ENCODE peak calls at places on chromosomes 6 and 20, in six cellular contexts. Q is CD4-positive, alpha-beta T cell; G is colonic mucosa; S is tibial artery; D is left lung; N is left ventricle myocardium inferior. E is an unnamed sample.

GRCh38 chr20:57736738-57737347 is 27.0 kb upstream of the PMEPA1 start:
- DNase-seq in Q (no peak), G (no peak), S (no peak), D (no peak), N (no peak), E (no peak)

GRCh38 chr20:63488331-63489251 is 10.3 kb downstream of the EEF1A2 start:
- DNase-seq in Q (no peak), G (no peak), S (no peak), D (peak), N (no peak), E (no peak)

GRCh38 chr20:2289475-2289874 is 6.3 kb upstream of the TGM3 start:
- DNase-seq in Q (no peak), G (no peak), S (no peak), D (no peak), N (no peak), E (no peak)

GRCh38 chr20:30499123-30499522 is 758.3 kb upstream of the DEFB115 start:
- DNase-seq in Q (no peak), G (no peak), S (no peak), D (no peak), N (no peak), E (no peak)

GRCh38 chr20:9514461-9515210 is at the start of gene LAMP5:
- DNase-seq in Q (no peak), G (no peak), S (no peak), D (peak), N (no peak), E (no peak)

GRCh38 chr20:18676366-18676765 is 88.5 kb downstream of the DTD1 start:
- DNase-seq in Q (no peak), G (no peak), S (no peak), D (no peak), N (no peak), E (no peak)

GRCh38 chr6:35496036-35496850 is 636 bp downstream of the TEAD3 start:
- DNase-seq in Q (no peak), G (peak), S (peak), D (no peak), N (peak), E (peak)

GRCh38 chr6:87393026-87393622 is 14.6 kb upstream of the CFAP206 start:
- DNase-seq in Q (no peak), G (peak), S (no peak), D (no peak), N (no peak), E (no peak)

GRCh38 chr20:6651016-6651415 is 116.5 kb upstream of the BMP2 start:
- DNase-seq in Q (no peak), G (no peak), S (peak), D (no peak), N (no peak), E (no peak)

GRCh38 chr20:2217857-2218529 is 77.8 kb upstream of the TGM3 start:
- DNase-seq in Q (no peak), G (peak), S (peak), D (no peak), N (no peak), E (no peak)

GRCh38 chr20:54284928-54285704 is 77.2 kb downstream of the PFDN4 start:
- DNase-seq in Q (no peak), G (no peak), S (no peak), D (no peak), N (no peak), E (no peak)

GRCh38 chr20:50787181-50787580 is 7.7 kb upstream of the BCAS4 start:
- DNase-seq in Q (no peak), G (no peak), S (no peak), D (no peak), N (no peak), E (no peak)

GRCh38 chr20:61135266-61135665 is 116.8 kb upstream of the CDH4 start:
- DNase-seq in Q (no peak), G (no peak), S (no peak), D (no peak), N (no peak), E (no peak)

GRCh38 chr20:46562373-46563169 is 12.1 kb upstream of the OCSTAMP start:
- DNase-seq in Q (peak), G (peak), S (peak), D (no peak), N (peak), E (peak)

GRCh38 chr6:113640046-113640445 is 217.1 kb upstream of the MARCKS start:
- DNase-seq in Q (no peak), G (peak), S (no peak), D (no peak), N (no peak), E (no peak)

GRCh38 chr6:31734703-31735500 is 1.4 kb downstream of the CLIC1 start:
- DNase-seq in Q (peak), G (peak), S (peak), D (peak), N (peak), E (no peak)

GRCh38 chr6:44739163-44739562 is 351.7 kb downstream of the CDC5L start:
- DNase-seq in Q (no peak), G (no peak), S (no peak), D (no peak), N (no peak), E (no peak)

GRCh38 chr6:4778086-4778485 is 1.9 kb downstream of the CDYL start:
- DNase-seq in Q (no peak), G (no peak), S (no peak), D (no peak), N (no peak), E (no peak)

GRCh38 chr6:74645108-74645849 is 560.6 kb downstream of the COL12A1 start:
- DNase-seq in Q (no peak), G (no peak), S (no peak), D (no peak), N (no peak), E (no peak)

GRCh38 chr6:9539231-9539755 is 875.6 kb downstream of the TFAP2A start:
- DNase-seq in Q (no peak), G (no peak), S (no peak), D (no peak), N (no peak), E (no peak)

GRCh38 chr20:58930496-58930895 is 50.6 kb upstream of the NELFCD start:
- DNase-seq in Q (no peak), G (no peak), S (no peak), D (no peak), N (no peak), E (no peak)

GRCh38 chr20:58923117-58923712 is 57.8 kb upstream of the NELFCD start:
- DNase-seq in Q (no peak), G (no peak), S (no peak), D (no peak), N (no peak), E (no peak)

GRCh38 chr20:58926802-58927489 is 54.1 kb upstream of the NELFCD start:
- DNase-seq in Q (no peak), G (peak), S (no peak), D (no peak), N (no peak), E (no peak)

GRCh38 chr20:58932170-58932569 is 48.9 kb upstream of the NELFCD start:
- DNase-seq in Q (no peak), G (no peak), S (no peak), D (no peak), N (no peak), E (no peak)

DNA sequence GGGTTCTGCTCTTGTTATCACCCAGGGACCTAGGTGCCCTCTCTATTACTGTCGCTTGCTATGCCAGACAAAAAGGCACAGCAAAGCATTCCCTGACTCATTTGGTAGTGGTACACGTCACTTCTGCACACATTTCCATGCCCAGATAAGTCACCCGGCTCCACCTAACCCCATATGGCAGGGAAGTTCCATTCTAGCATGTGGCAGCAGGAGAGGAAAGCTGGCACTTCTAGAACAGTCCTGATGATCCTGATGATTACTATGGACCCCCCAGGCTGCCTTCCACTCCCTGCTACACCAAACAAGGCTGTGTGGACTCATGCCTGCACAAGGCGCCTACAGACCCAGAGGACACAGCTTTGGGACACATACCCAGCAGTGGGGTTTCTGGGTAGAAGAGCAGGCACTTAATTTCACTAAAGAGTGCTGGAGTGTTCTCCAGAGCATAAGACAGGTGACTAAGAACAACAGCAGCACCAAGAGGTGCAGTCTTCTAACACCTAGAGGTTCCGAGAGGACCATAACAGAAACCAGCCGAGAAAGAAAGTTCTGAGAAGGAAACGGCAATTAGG is 53.5 kb upstream of the NELFCD start:
- DNase-seq in Q (no peak), G (peak), S (no peak), D (no peak), N (no peak), E (no peak)
- TF ChIP-seq CTCF in Q (no peak), G (no peak), S (no peak), D (no peak), N (no peak), E (no peak)

GRCh38 chr6:129440691-129441090 is 269.3 kb downstream of the ARHGAP18 start:
- DNase-seq in Q (no peak), G (no peak), S (no peak), D (no peak), N (no peak), E (no peak)
- H3K27ac ChIP-seq in Q (no peak), G (no peak), S (no peak), D (no peak), N (peak), E (no peak)

DNA sequence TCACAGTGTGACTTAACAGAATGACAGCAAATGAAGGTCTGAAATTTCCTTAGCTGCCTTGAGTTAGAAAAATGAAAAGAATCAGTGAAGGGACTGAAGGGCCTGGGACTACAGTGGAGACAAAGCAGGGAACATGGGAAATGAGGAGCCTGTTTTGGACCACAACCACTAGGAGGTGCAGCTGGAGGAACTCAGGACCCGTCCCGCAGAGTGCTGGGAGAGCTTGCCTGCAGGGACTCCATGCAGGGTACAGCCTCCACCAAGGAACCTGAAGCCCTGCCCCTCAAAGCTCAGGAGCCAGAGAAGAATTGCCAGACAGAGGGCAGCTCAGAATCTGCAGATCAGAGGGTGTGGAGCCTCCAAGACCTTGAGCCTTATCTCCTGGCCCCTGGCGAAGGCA is 50.7 kb downstream of the LRFN2 start:
- DNase-seq in Q (no peak), G (no peak), S (no peak), D (no peak), N (no peak), E (no peak)
- TF ChIP-seq CTCF in Q (no peak), G (no peak), S (no peak), D (no peak), N (peak), E (no peak)

DNA sequence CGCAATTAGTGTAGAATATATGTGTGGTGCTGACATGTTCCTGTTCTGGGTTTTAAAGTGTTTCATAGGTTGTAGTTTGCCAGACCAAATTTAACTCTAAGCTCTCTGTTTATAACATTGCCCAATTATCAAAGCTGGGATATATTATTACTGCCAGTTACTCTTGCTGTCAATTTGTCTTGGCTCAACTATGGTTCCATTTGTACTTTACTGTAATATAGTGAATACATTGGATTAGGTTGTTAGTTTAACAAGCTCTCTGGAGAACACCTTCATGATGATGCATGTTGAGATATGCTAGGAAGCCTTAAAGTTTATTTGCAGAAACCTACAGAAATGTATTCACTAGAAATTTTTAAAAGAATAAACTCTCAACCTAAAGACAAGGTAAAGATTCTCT is 259.6 kb downstream of the ZFAND3 start:
- DNase-seq in Q (no peak), G (no peak), S (no peak), D (no peak), N (no peak), E (no peak)
- H3K27ac ChIP-seq in Q (no peak), G (no peak), S (no peak), D (no peak), N (no peak), E (no peak)

GRCh38 chr6:130964289-130964688 is 98.8 kb downstream of the EPB41L2 start:
- DNase-seq in Q (no peak), G (no peak), S (no peak), D (no peak), N (no peak), E (no peak)

GRCh38 chr6:130962951-130963350 is 100.1 kb downstream of the EPB41L2 start:
- DNase-seq in Q (no peak), G (no peak), S (no peak), D (no peak), N (no peak), E (no peak)

GRCh38 chr6:130959938-130960337 is 103.1 kb downstream of the EPB41L2 start:
- DNase-seq in Q (no peak), G (no peak), S (no peak), D (no peak), N (no peak), E (no peak)

GRCh38 chr6:130958468-130958867 is 104.6 kb downstream of the EPB41L2 start:
- DNase-seq in Q (no peak), G (no peak), S (no peak), D (no peak), N (no peak), E (no peak)

DNA sequence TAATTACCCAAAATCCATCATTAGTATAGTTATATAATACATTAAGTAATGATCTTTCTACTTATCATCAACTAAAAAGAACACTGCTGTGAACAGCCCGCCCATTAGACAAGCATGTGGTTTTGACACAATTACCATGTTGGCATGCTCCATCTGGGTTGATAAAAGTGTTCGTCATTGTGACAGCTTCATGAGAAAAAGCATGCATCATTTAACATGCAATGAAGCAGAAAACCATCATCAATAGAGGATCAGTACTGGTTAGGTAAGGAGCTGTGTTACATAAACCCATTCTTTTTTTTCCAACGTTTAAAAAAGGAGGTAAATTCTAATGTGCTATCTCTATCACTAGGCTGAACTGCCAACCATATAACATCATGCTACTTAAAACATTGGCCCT is 101.9 kb downstream of the EPB41L2 start:
- DNase-seq in Q (no peak), G (no peak), S (no peak), D (no peak), N (no peak), E (no peak)
- TF ChIP-seq CTCF in Q (no peak), G (no peak), S (no peak), D (no peak), N (no peak), E (no peak)

GRCh38 chr6:170093658-170094596 is 197.0 kb downstream of the DLL1 start:
- DNase-seq in Q (no peak), G (no peak), S (peak), D (no peak), N (no peak), E (peak)

GRCh38 chr6:170096191-170096802 is 194.6 kb downstream of the DLL1 start:
- DNase-seq in Q (no peak), G (no peak), S (peak), D (no peak), N (no peak), E (peak)

GRCh38 chr6:170096803-170097504 is 193.9 kb downstream of the DLL1 start:
- DNase-seq in Q (no peak), G (no peak), S (peak), D (no peak), N (no peak), E (no peak)

GRCh38 chr6:170094686-170095272 is 196.1 kb downstream of the DLL1 start:
- DNase-seq in Q (no peak), G (no peak), S (no peak), D (no peak), N (no peak), E (peak)

DNA sequence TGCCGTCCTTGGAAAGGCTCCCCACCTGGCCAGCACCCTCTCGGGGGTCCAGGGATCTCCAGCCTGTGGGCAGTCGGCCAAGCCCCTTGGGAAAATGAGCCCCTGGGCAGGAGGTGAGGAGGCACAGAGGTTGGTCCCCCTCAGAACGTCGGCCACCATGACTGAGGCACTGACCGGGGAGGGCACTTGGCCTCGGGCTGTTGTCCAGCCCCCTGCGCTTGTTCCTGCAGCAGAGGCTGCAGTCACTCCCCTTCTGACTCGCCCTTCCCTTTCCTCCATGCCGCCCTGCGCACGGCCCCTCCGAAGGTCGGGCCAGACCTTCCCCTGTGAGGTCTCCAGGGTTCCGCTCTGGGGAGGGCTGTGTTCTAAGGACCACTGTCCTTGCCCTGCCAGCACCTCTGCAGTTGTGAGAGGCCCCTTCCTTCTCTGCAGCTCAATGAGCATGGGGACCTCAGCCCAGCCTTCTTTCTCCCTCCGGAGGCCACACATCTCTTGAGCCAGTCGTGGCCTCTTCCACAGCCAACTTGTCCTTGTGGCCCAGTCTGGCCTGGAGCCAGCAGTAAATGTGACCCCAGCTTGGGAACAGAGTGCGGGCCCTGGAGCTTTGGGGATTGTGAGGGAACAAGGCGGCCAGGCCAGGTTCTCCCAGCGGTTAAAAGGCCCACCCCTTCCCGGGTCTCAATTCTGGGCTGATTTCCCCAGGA is 195.5 kb downstream of the DLL1 start:
- DNase-seq in Q (no peak), G (no peak), S (peak), D (no peak), N (no peak), E (peak)
- H3K27ac ChIP-seq in Q (no peak), G (no peak), S (no peak), D (no peak), N (no peak), E (no peak)

DNA sequence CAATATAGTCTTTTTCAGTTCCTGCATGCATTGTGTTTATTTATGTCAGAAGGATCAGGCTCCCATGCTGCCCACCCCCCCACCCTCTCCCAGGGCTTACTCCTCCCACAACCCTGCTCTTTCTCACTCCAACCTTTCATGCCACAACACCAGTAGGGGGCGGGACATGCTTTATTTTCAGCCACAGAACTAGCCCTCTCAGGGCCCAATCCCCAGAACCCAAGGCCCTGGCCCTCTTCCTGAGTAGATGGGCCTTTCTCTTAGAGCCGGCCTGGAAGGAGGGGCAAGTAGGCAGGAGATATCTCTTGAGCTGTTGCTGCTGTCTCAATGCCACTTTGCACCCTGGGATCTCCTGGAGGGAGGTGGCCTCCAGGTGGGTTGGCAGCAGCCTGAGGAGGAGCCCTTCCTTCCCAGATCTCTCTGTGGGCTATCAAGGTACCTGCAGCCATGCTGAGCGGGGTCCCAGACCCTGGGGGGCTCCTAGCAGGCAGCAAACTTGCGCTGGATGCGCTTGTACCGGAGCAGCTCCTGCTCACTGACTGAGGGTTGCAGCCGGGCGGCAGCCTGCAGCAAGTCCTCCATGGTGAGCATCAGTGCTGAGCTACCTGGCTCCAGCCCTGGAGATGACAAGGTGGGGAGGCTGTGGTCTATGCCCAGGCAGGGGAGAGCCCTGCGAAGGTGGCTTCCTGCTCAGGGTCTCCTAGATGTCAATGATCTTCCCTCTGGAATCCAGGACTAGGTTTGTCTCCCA is 3.5 kb downstream of the GNMT start:
- DNase-seq in Q (no peak), G (peak), S (no peak), D (no peak), N (no peak), E (no peak)
- TF ChIP-seq CTCF in Q (no peak), G (peak), S (no peak), D (no peak), N (no peak), E (no peak)

GRCh38 chr6:154316131-154316530 is 40.5 kb downstream of the IPCEF1 start:
- DNase-seq in Q (no peak), G (no peak), S (no peak), D (no peak), N (no peak), E (no peak)

GRCh38 chr6:154319231-154319858 is 37.3 kb downstream of the IPCEF1 start:
- DNase-seq in Q (no peak), G (no peak), S (no peak), D (no peak), N (no peak), E (no peak)

GRCh38 chr6:154314084-154314483 is 42.5 kb downstream of the IPCEF1 start:
- DNase-seq in Q (no peak), G (no peak), S (no peak), D (no peak), N (no peak), E (no peak)

DNA sequence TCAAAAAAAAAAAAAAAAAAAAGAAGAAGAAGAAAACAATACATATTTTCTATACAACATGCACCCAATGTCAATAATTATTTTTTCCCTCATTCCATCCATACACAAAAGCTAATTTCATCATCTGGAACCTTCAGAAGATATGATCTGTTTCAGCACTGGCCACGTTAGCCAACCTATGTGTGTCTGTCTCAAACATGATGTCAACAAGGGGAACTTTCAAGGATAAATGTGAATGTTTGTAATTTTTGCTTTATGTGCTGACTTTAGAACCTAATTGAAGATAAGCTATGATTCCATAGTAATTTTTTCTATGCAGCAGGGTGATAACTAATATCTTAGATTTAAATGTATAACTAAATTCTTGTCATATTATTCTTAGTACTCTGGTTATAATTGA is 37.9 kb downstream of the IPCEF1 start:
- DNase-seq in Q (no peak), G (no peak), S (no peak), D (no peak), N (no peak), E (no peak)
- H3K27ac ChIP-seq in Q (no peak), G (no peak), S (no peak), D (no peak), N (no peak), E (no peak)

GRCh38 chr20:31568041-31568731 is 36.9 kb upstream of the ID1 start:
- DNase-seq in Q (no peak), G (no peak), S (no peak), D (no peak), N (no peak), E (no peak)
- TF ChIP-seq CTCF in Q (no peak), G (no peak), S (no peak), D (no peak), N (no peak), E (no peak)

E was measured in coronary artery.